ENCODE peak calls at places on chromosome 4, in nine cellular contexts. P, L, U, Z, D, K, T, I and R are unnamed samples.

GRCh38 chr4:72706633-72707032 is 137.6 kb upstream of the ADAMTS3 start:
- DNase-seq in P (no peak), L (no peak), U (no peak), Z (no peak), D (no peak), K (no peak), T (no peak), I (no peak), R (no peak)

GRCh38 chr4:1998296-1998695 is 10.5 kb downstream of the NELFA start:
- DNase-seq in P (no peak), L (no peak), U (no peak), Z (peak; percentile 49), D (no peak), K (no peak), T (no peak), I (no peak), R (no peak)

GRCh38 chr4:1939664-1940509 is 68.7 kb downstream of the NSD2 start:
- DNase-seq in P (no peak), L (peak; percentile 49), U (no peak), Z (no peak), D (no peak), K (no peak), T (no peak), I (no peak), R (no peak)

GRCh38 chr4:100306018-100306417 is 115.8 kb upstream of the DDIT4L start:
- DNase-seq in P (no peak), L (no peak), U (no peak), Z (no peak), D (no peak), K (no peak), T (no peak), I (no peak), R (no peak)

GRCh38 chr4:151717271-151717670 is 43.5 kb downstream of the GATB start:
- DNase-seq in P (no peak), L (no peak), U (no peak), Z (no peak), D (no peak), K (no peak), T (no peak), I (no peak), R (no peak)

GRCh38 chr4:113101669-113102068 is 52.2 kb downstream of the ANK2 start:
- DNase-seq in P (no peak), L (no peak), U (no peak), Z (peak; percentile 47), D (no peak), K (no peak), T (no peak), I (no peak), R (no peak)

GRCh38 chr4:143586080-143586479 is 72.6 kb downstream of the SMARCA5 start:
- DNase-seq in P (no peak), L (no peak), U (no peak), Z (no peak), D (no peak), K (no peak), T (no peak), I (no peak), R (no peak)

GRCh38 chr4:33494150-33494549 is 2750.2 kb downstream of the ARAP2 start:
- DNase-seq in P (no peak), L (no peak), U (no peak), Z (no peak), D (no peak), K (no peak), T (no peak), I (no peak), R (no peak)

GRCh38 chr4:3407930-3408792 is 33.6 kb upstream of the HGFAC start:
- DNase-seq in P (no peak), L (no peak), U (no peak), Z (no peak), D (peak; percentile 93), K (peak; percentile 46), T (peak; percentile 35), I (no peak), R (peak; percentile 35)

GRCh38 chr4:139734201-139734874 is 68.7 kb downstream of the MGST2 start:
- DNase-seq in P (no peak), L (no peak), U (no peak), Z (peak; percentile 33), D (no peak), K (no peak), T (peak; percentile 79), I (no peak), R (no peak)

GRCh38 chr4:6443035-6444023 is 29.1 kb downstream of the PPP2R2C start:
- DNase-seq in P (no peak), L (no peak), U (no peak), Z (no peak), D (no peak), K (no peak), T (no peak), I (no peak), R (peak; percentile 53)

GRCh38 chr4:182604161-182604591 is 313.0 kb downstream of the DCTD start:
- DNase-seq in P (no peak), L (no peak), U (no peak), Z (no peak), D (no peak), K (no peak), T (no peak), I (no peak), R (no peak)

GRCh38 chr4:53507671-53508286 is 83.5 kb downstream of the LNX1 start:
- DNase-seq in P (no peak), L (no peak), U (no peak), Z (no peak), D (peak; percentile 92), K (no peak), T (peak; percentile 72), I (peak; percentile 93), R (no peak)

GRCh38 chr4:142405021-142405991 is 440.8 kb downstream of the INPP4B start:
- DNase-seq in P (peak; percentile 25), L (peak; percentile 23), U (peak; percentile 47), Z (peak; percentile 68), D (peak; percentile 45), K (peak; percentile 60), T (peak; percentile 72), I (peak; percentile 54), R (peak; percentile 60)
- H3K27ac ChIP-seq in P (peak overlapping the region; percentile 86), L (no peak overlapping the region), U (peak overlapping the region; percentile 51), Z (peak overlapping the region; percentile 83), D (peak overlapping the region; percentile 9), K (peak overlapping the region; percentile 64), T (peak overlapping the region; percentile 65), I (peak overlapping the region; percentile 89), R (peak overlapping the region; percentile 99)

GRCh38 chr4:26176621-26177121 is 144.1 kb upstream of the RBPJ start:
- DNase-seq in P (no peak), L (no peak), U (no peak), Z (peak; percentile 21), D (no peak), K (no peak), T (no peak), I (no peak), R (no peak)
- H3K27ac ChIP-seq in P (no peak overlapping the region), L (no peak overlapping the region), U (no peak overlapping the region), Z (no peak overlapping the region), D (no peak overlapping the region), K (no peak overlapping the region), T (no peak overlapping the region), I (no peak overlapping the region), R (peak overlapping the region; percentile 54)

GRCh38 chr4:38209654-38210053 is 249.5 kb downstream of the PTTG2 start:
- DNase-seq in P (no peak), L (no peak), U (no peak), Z (no peak), D (peak; percentile 64), K (no peak), T (no peak), I (no peak), R (no peak)

GRCh38 chr4:38207110-38207457 is 246.9 kb downstream of the PTTG2 start:
- DNase-seq in P (no peak), L (no peak), U (no peak), Z (no peak), D (no peak), K (no peak), T (no peak), I (no peak), R (no peak)

DNA sequence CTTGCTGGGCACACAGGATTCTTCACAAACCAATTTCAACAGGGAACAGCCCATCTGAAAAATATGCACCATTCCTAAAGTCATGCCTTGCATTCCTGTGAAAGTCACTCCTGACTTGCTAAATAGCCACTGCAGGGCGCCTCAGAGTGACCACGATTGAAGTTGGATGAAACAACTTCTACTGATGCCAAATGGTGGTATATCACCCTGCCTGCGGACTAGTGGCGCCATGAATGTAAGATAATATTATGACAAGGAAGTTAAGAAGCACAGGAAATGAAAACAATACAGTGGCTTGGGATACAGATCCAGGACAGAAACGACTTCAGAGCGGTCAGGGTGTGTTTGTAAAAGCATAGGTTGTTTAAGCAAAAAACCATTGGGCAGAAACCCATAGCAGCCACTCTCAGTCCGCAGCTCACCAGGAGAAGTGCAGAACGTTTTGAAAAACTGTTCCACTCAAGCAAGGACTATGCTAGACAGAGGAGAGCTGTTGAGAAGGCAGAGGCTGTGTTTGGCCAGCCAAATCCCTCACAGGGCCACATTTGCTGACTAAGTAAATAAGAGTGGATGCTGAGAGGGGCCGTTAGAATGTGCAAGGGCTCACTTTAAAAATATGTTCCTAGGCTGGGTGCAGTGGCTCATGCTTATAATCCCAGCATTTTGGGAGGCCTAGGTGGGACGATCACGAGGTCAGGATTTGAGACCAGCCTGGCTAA is 250.4 kb downstream of the PTTG2 start:
- DNase-seq in P (no peak), L (no peak), U (no peak), Z (peak; percentile 90), D (no peak), K (no peak), T (no peak), I (no peak), R (no peak)
- H3K27ac ChIP-seq in P (no peak overlapping the region), L (no peak overlapping the region), U (no peak overlapping the region), Z (peak overlapping the region; percentile 10), D (no peak overlapping the region), K (peak overlapping the region; percentile 42), T (peak overlapping the region; percentile 74), I (peak overlapping the region; percentile 96), R (no peak overlapping the region)

DNA sequence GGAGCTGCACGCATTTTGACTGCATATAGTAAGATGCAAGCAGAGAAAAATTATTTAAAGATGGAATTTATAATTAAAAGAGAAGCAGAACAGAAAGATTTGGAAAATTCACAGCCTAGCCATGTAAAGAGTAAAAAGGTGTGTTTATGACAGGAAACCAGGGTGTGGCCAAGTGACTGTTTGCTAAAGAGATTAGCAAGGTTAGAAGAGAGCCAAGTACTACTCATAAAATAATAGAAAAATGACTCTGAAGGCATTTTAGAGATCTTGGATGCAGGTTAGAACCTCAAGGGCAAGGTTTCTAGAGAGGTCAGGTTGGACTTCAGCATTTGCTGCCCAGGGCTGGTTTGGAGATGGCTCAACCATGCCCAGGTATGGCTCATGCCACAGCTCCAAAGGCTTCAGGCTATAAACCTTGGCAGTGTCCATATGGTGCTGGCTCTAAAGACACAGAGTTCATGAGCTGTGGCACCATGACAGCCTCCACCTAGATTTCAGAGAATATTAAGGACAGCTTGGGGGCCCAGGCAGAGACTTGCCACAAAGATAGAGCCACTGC is 40.6 kb upstream of the ADGRA3 start:
- DNase-seq in P (no peak), L (no peak), U (no peak), Z (no peak), D (no peak), K (no peak), T (no peak), I (no peak), R (no peak)
- H3K27ac ChIP-seq in P (no peak overlapping the region), L (no peak overlapping the region), U (no peak overlapping the region), Z (no peak overlapping the region), D (no peak overlapping the region), K (no peak overlapping the region), T (no peak overlapping the region), I (no peak overlapping the region), R (no peak overlapping the region)

GRCh38 chr4:144711685-144712456 is 65.9 kb downstream of the HHIP start:
- DNase-seq in P (no peak), L (no peak), U (no peak), Z (no peak), D (no peak), K (no peak), T (no peak), I (no peak), R (no peak)
- H3K27ac ChIP-seq in P (no peak overlapping the region), L (no peak overlapping the region), U (no peak overlapping the region), Z (no peak overlapping the region), D (no peak overlapping the region), K (no peak overlapping the region), T (no peak overlapping the region), I (no peak overlapping the region), R (no peak overlapping the region)